ENCODE peak calls at places on chromosomes 7 and 10, in four cellular contexts. Q, T, D and G are unnamed samples.

GRCh38 chr7:98922392-98923107 is 44.2 kb downstream of the TRRAP start:
- DNase-seq in T (no peak), D (no peak), Q (peak), G (peak)

GRCh38 chr7:100044719-100045118 is 4.9 kb upstream of the ZSCAN21 start:
- DNase-seq in D (peak), Q (no peak), T (no peak), G (no peak)

GRCh38 chr10:47401874-47402645 is 18.0 kb upstream of the ZNF488 start:
- DNase-seq in D (no peak), T (no peak), Q (peak), G (no peak)

GRCh38 chr10:31468536-31468859 is 149.5 kb downstream of the ZEB1 start:
- DNase-seq in Q (no peak), D (no peak), T (no peak), G (no peak)

GRCh38 chr10:11407939-11408338 is 203.5 kb downstream of the USP6NL start:
- DNase-seq in D (no peak), T (no peak), Q (no peak), G (no peak)

GRCh38 chr7:93551931-93552330 is 22.6 kb downstream of the CALCR start:
- DNase-seq in Q (no peak), T (no peak), D (no peak), G (no peak)

GRCh38 chr10:77746313-77746712 is 108.7 kb upstream of the KCNMA1 start:
- DNase-seq in D (no peak), T (no peak), Q (no peak), G (no peak)

GRCh38 chr10:87658858-87659555 is 671 bp upstream of the PAPSS2 start:
- DNase-seq in Q (no peak), D (no peak), T (peak), G (no peak)

GRCh38 chr10:78471326-78471722 is 437.7 kb downstream of the RPS24 start:
- DNase-seq in T (no peak), Q (no peak), D (no peak), G (no peak)

GRCh38 chr7:101017099-101017777 is 2.6 kb upstream of the MUC17 start:
- DNase-seq in D (peak), Q (peak), T (peak), G (peak)

GRCh38 chr10:103546401-103546800 is 52.9 kb downstream of the NEURL1 start:
- DNase-seq in D (no peak), Q (no peak), T (no peak), G (no peak)

GRCh38 chr7:35513828-35514227 is 181.1 kb downstream of the HERPUD2 start:
- DNase-seq in Q (no peak), T (no peak), D (no peak), G (no peak)

GRCh38 chr10:117005454-117006055 is 568 bp upstream of the SHTN1 start:
- DNase-seq in T (peak), Q (peak), D (no peak), G (peak)

GRCh38 chr10:121132278-121132672 is 281.1 kb downstream of the WDR11 start:
- DNase-seq in Q (no peak), D (no peak), T (no peak), G (no peak)

GRCh38 chr10:69042838-69043237 is 45.1 kb upstream of the SRGN start:
- DNase-seq in D (no peak), Q (no peak), T (no peak), G (no peak)

GRCh38 chr10:69047111-69047837 is 40.6 kb upstream of the SRGN start:
- DNase-seq in D (no peak), Q (no peak), T (no peak), G (no peak)

GRCh38 chr10:69043931-69044531 is 43.9 kb upstream of the SRGN start:
- DNase-seq in T (no peak), Q (no peak), D (no peak), G (no peak)

GRCh38 chr10:69048103-69048502 is 39.8 kb upstream of the SRGN start:
- DNase-seq in Q (no peak), D (no peak), T (no peak), G (no peak)

DNA sequence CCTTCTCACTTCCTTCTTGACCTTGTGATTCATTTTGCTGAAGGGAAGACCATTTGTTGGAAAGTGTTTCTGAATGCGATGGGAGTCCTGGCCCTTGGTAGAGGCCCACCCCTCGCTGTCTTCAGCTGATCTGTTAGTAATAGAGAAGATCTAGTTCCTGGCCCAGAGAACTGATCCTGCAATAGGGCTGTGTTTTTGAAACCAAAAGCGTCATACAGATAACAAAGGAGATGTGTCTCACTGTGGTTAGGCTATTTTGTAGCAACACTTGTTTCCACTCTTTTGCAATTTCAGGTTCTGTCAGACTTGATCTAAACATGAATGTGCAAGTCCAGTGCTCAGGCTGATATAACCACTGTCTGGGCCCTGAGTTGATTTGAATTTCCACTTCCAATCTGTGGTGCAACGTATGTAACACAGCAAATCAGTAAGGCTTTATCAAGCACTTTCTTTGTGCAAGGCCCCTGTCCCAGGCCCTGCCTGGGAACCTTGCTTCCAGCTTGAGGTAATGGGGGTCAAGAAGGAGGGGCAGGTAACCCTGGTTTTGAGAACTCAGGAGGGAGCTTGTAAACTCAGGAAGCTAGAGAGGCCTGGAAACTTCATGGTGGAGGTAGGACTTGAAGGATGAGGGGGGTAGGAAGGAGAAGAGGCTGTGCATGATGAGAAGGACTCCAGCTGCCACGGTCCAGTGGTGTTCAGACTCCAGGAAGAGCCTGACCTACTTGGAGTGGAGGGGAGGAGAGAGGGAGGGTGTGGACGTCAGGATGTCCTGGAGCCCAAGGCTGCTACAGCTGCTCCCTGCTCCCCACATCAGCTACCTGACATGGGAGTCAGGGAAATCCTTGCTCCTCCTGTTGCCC is 42.2 kb upstream of the SRGN start:
- DNase-seq in T (no peak), Q (no peak), D (peak), G (no peak)
- TF ChIP-seq CREM in T (no peak), Q (no peak), D (peak), G (no peak)

GRCh38 chr7:133051066-133051465 is 30.8 kb downstream of the CHCHD3 start:
- DNase-seq in D (no peak), T (no peak), Q (no peak), G (peak)
- TF ChIP-seq CREM in D (no peak), T (no peak), Q (no peak), G (peak)

GRCh38 chr7:1124164-1124563 is 35.8 kb downstream of the ZFAND2A start:
- DNase-seq in T (no peak), Q (no peak), D (no peak), G (no peak)
- TF ChIP-seq CREM in T (no peak), Q (no peak), D (no peak), G (no peak)

GRCh38 chr7:10860516-10860915 is 113.2 kb upstream of the PHF14 start:
- DNase-seq in T (no peak), Q (no peak), D (no peak), G (no peak)

GRCh38 chr7:10855583-10855982 is 118.1 kb upstream of the PHF14 start:
- DNase-seq in Q (no peak), D (no peak), T (no peak), G (no peak)
- TF ChIP-seq CREM in Q (no peak), D (no peak), T (no peak), G (no peak)

DNA sequence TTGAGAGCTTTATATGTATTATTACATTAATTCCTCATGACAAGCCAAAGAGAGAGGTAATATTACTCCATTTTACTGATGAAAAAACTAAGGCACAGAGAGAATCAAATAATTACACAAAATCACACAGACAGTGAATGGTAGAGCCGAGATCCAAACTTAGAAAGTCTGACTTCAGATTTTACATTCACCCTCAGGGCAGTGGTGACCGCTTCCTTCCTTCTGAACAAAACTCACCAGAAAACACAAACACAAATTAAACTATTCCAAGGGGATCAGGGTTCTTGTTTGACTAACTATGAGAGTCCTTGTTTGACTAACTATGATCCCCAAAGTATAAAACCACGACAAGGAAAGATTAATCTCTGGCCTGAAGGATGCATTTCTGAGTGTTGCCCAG is 67.9 kb upstream of the PTN start:
- DNase-seq in D (no peak), Q (no peak), T (no peak), G (no peak)
- TF ChIP-seq CREM in D (no peak), Q (no peak), T (no peak), G (no peak)

DNA sequence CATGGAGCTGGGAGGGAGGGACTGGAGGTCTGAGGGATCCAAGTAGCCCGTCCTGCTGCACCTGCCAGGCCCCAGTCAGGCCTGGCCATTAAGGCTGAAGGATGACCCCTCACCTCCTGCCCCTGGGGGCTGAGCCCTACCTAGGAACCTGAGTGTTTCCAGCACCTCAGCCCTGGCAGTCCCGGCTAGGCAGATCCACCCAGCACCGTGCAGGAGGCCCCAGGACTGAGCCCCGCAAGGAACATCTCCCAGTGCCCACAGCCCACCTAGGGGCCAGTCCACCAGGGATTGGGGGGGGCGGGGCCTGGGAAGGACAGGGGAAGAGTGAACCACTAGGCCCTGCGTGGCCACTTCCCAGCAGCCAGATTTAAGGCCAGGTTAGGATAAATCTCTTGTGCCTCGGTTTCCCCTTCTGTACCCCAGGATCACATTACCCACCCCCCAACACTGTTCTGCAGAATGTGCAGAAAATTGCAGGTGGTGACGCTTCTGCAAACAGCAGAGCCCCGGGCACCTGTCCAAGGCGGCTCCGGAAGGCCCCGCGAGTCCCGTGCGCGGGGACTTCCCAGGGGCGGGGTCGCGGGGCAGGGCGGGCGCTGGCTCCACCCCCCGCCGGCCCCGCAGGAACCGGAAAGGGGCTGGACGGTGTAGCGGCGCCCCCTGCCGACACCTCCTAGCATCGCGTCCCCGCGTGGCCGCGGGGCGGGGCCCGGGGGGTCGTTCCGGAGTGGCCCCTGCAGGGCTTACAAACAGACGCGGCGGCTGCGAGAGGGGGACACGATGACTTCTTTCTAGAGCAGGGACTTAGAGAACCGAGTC is 55.9 kb downstream of the PWWP2B start:
- DNase-seq in Q (peak), T (peak), D (no peak), G (peak)
- TF ChIP-seq CREM in Q (no peak), T (no peak), D (no peak), G (peak)

DNA sequence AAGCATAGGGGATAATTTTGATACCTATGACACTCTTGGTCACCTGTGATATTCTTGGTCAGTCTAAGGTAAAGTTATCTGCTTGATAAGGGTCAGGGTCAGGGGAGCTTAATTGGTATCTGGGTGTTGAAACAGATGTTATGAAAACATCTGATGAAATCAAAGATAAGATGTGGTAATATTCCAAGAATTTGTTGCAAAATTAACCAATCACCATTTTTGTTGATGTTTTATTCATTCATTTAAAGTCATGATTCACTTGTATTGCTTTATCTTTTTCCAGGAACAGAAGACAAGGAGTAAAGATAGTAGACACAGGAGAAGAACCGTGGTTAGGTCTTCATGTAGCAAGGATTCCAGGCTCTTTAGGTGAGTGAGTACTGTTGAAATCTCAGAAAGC is 103.1 kb downstream of the SEMA3C start:
- DNase-seq in T (no peak), D (no peak), Q (no peak), G (no peak)
- TF ChIP-seq CREM in T (no peak), D (no peak), Q (no peak), G (no peak)